ENCODE peak calls at places on chromosomes 13 and 19, in ten cellular contexts. One of them, this sample, is unnamed.

GRCh38 chr19:2636142-2636896 is 66.2 kb downstream of the GNG7 start:
- DNase-seq in H7: peak
- DNase-seq in osteoblast: peak
- DNase-seq in A673: no peak
- DNase-seq in A549: no peak
- DNase-seq in HFF-Myc: no peak
- DNase-seq in pancreas: no peak
- DNase-seq in PC-3: no peak
- DNase-seq in epithelial cell of esophagus: no peak
- DNase-seq in AG04450: no peak
- DNase-seq in this sample: no peak

GRCh38 chr19:50770888-50771287 is 624 bp downstream of the GPR32 start:
- DNase-seq in osteoblast: no peak
- DNase-seq in A549: no peak
- DNase-seq in A673: no peak
- DNase-seq in PC-3: no peak
- DNase-seq in pancreas: no peak
- DNase-seq in epithelial cell of esophagus: no peak
- DNase-seq in AG04450: no peak
- DNase-seq in HFF-Myc: no peak
- DNase-seq in H7: no peak
- DNase-seq in this sample: no peak

GRCh38 chr19:4636151-4636717 is 3.1 kb upstream of the TNFAIP8L1 start:
- DNase-seq in pancreas: peak
- DNase-seq in PC-3: peak
- DNase-seq in A673: peak
- DNase-seq in osteoblast: peak
- DNase-seq in A549: peak
- DNase-seq in H7: peak
- DNase-seq in AG04450: no peak
- DNase-seq in epithelial cell of esophagus: peak
- DNase-seq in HFF-Myc: no peak
- DNase-seq in this sample: peak

GRCh38 chr13:30959678-30960077 is 27.2 kb downstream of the TEX26 start:
- DNase-seq in H7: no peak
- DNase-seq in osteoblast: no peak
- DNase-seq in A673: no peak
- DNase-seq in epithelial cell of esophagus: no peak
- DNase-seq in pancreas: no peak
- DNase-seq in HFF-Myc: no peak
- DNase-seq in AG04450: no peak
- DNase-seq in A549: no peak
- DNase-seq in PC-3: no peak
- DNase-seq in this sample: no peak

GRCh38 chr19:11374449-11375142 is at the start of gene SWSAP1:
- DNase-seq in PC-3: peak
- DNase-seq in H7: peak
- DNase-seq in AG04450: peak
- DNase-seq in HFF-Myc: peak
- DNase-seq in epithelial cell of esophagus: peak
- DNase-seq in osteoblast: peak
- DNase-seq in A673: peak
- DNase-seq in pancreas: peak
- DNase-seq in A549: peak
- DNase-seq in this sample: peak

GRCh38 chr13:113441661-113442060 is 11.6 kb downstream of the ADPRHL1 start:
- DNase-seq in pancreas: peak
- DNase-seq in osteoblast: peak
- DNase-seq in HFF-Myc: no peak
- DNase-seq in epithelial cell of esophagus: no peak
- DNase-seq in PC-3: no peak
- DNase-seq in H7: no peak
- DNase-seq in AG04450: no peak
- DNase-seq in A549: no peak
- DNase-seq in A673: no peak
- DNase-seq in this sample: no peak

GRCh38 chr13:51635137-51635878 is 51.0 kb downstream of the WDFY2 start:
- DNase-seq in epithelial cell of esophagus: no peak
- DNase-seq in A549: no peak
- DNase-seq in pancreas: no peak
- DNase-seq in osteoblast: no peak
- DNase-seq in HFF-Myc: no peak
- DNase-seq in AG04450: no peak
- DNase-seq in A673: peak
- DNase-seq in PC-3: no peak
- DNase-seq in H7: no peak
- DNase-seq in this sample: no peak

GRCh38 chr13:82962422-82962821 is 919.9 kb downstream of the SLITRK1 start:
- DNase-seq in HFF-Myc: no peak
- DNase-seq in AG04450: no peak
- DNase-seq in pancreas: no peak
- DNase-seq in epithelial cell of esophagus: no peak
- DNase-seq in A673: no peak
- DNase-seq in A549: no peak
- DNase-seq in PC-3: no peak
- DNase-seq in osteoblast: no peak
- DNase-seq in H7: no peak
- DNase-seq in this sample: peak

GRCh38 chr13:33610471-33611015 is 207.4 kb upstream of the RFC3 start:
- DNase-seq in PC-3: no peak
- DNase-seq in HFF-Myc: no peak
- DNase-seq in A549: peak
- DNase-seq in osteoblast: peak
- DNase-seq in A673: peak
- DNase-seq in pancreas: no peak
- DNase-seq in AG04450: no peak
- DNase-seq in H7: peak
- DNase-seq in epithelial cell of esophagus: peak
- DNase-seq in this sample: peak

GRCh38 chr19:33678796-33679195 is 57.0 kb downstream of the CHST8 start:
- DNase-seq in AG04450: no peak
- DNase-seq in PC-3: no peak
- DNase-seq in HFF-Myc: no peak
- DNase-seq in epithelial cell of esophagus: no peak
- DNase-seq in A673: peak
- DNase-seq in pancreas: peak
- DNase-seq in osteoblast: no peak
- DNase-seq in H7: no peak
- DNase-seq in A549: no peak
- DNase-seq in this sample: no peak

GRCh38 chr19:35736913-35737886 is 5.1 kb downstream of the IGFLR1 start:
- DNase-seq in A549: peak
- DNase-seq in PC-3: peak
- DNase-seq in A673: no peak
- DNase-seq in epithelial cell of esophagus: peak
- DNase-seq in HFF-Myc: no peak
- DNase-seq in H7: no peak
- DNase-seq in pancreas: no peak
- DNase-seq in osteoblast: peak
- DNase-seq in AG04450: no peak
- DNase-seq in this sample: no peak

GRCh38 chr19:2494084-2494446 is 18.1 kb downstream of the GADD45B start:
- DNase-seq in HFF-Myc: no peak
- DNase-seq in A673: peak
- DNase-seq in osteoblast: peak
- DNase-seq in AG04450: no peak
- DNase-seq in A549: peak
- DNase-seq in pancreas: no peak
- DNase-seq in H7: peak
- DNase-seq in epithelial cell of esophagus: peak
- DNase-seq in PC-3: peak
- DNase-seq in this sample: peak

GRCh38 chr19:31783592-31783991 is 434.4 kb upstream of the TSHZ3 start:
- DNase-seq in epithelial cell of esophagus: no peak
- DNase-seq in A549: no peak
- DNase-seq in A673: no peak
- DNase-seq in H7: no peak
- DNase-seq in pancreas: no peak
- DNase-seq in AG04450: no peak
- DNase-seq in HFF-Myc: no peak
- DNase-seq in osteoblast: no peak
- DNase-seq in PC-3: no peak
- DNase-seq in this sample: no peak

GRCh38 chr19:56174550-56174949 is 1.3 kb upstream of the GALP start:
- DNase-seq in HFF-Myc: no peak
- DNase-seq in H7: no peak
- DNase-seq in A673: no peak
- DNase-seq in AG04450: no peak
- DNase-seq in pancreas: no peak
- DNase-seq in PC-3: no peak
- DNase-seq in A549: peak
- DNase-seq in osteoblast: no peak
- DNase-seq in epithelial cell of esophagus: no peak
- DNase-seq in this sample: no peak

GRCh38 chr13:21328201-21328600 is 130.9 kb downstream of the ZDHHC20 start:
- DNase-seq in AG04450: no peak
- DNase-seq in epithelial cell of esophagus: no peak
- DNase-seq in A549: no peak
- DNase-seq in HFF-Myc: no peak
- DNase-seq in PC-3: no peak
- DNase-seq in A673: no peak
- DNase-seq in H7: no peak
- DNase-seq in osteoblast: no peak
- DNase-seq in pancreas: no peak
- DNase-seq in this sample: no peak

GRCh38 chr13:22198656-22199217 is 527.9 kb downstream of the FGF9 start:
- DNase-seq in AG04450: no peak
- DNase-seq in H7: no peak
- DNase-seq in epithelial cell of esophagus: no peak
- DNase-seq in osteoblast: no peak
- DNase-seq in pancreas: no peak
- DNase-seq in A549: no peak
- DNase-seq in HFF-Myc: no peak
- DNase-seq in A673: no peak
- DNase-seq in PC-3: no peak
- DNase-seq in this sample: no peak

GRCh38 chr13:51806571-51806970 is 2.6 kb upstream of the DHRS12 start:
- DNase-seq in HFF-Myc: no peak
- DNase-seq in H7: no peak
- DNase-seq in A549: peak
- DNase-seq in AG04450: no peak
- DNase-seq in A673: peak
- DNase-seq in osteoblast: peak
- DNase-seq in PC-3: peak
- DNase-seq in epithelial cell of esophagus: peak
- DNase-seq in pancreas: no peak
- DNase-seq in this sample: peak

GRCh38 chr13:32381539-32381938 is 46.4 kb downstream of the N4BP2L1 start:
- DNase-seq in epithelial cell of esophagus: peak
- DNase-seq in osteoblast: peak
- DNase-seq in HFF-Myc: peak
- DNase-seq in PC-3: peak
- DNase-seq in H7: peak
- DNase-seq in pancreas: no peak
- DNase-seq in A549: peak
- DNase-seq in A673: peak
- DNase-seq in AG04450: no peak
- DNase-seq in this sample: peak

GRCh38 chr13:24709186-24709913 is 29.1 kb downstream of the ATP12A start:
- DNase-seq in AG04450: no peak
- DNase-seq in HFF-Myc: no peak
- DNase-seq in A673: no peak
- DNase-seq in osteoblast: no peak
- DNase-seq in A549: no peak
- DNase-seq in pancreas: no peak
- DNase-seq in H7: no peak
- DNase-seq in PC-3: no peak
- DNase-seq in epithelial cell of esophagus: no peak
- DNase-seq in this sample: no peak

GRCh38 chr13:62092949-62093348 is 677.3 kb upstream of the PCDH20 start:
- DNase-seq in HFF-Myc: no peak
- DNase-seq in pancreas: no peak
- DNase-seq in AG04450: no peak
- DNase-seq in A673: no peak
- DNase-seq in H7: no peak
- DNase-seq in epithelial cell of esophagus: no peak
- DNase-seq in A549: no peak
- DNase-seq in osteoblast: no peak
- DNase-seq in PC-3: no peak
- DNase-seq in this sample: no peak
- H3K4me3 ChIP-seq in HFF-Myc: no peak
- H3K4me3 ChIP-seq in pancreas: no peak
- H3K4me3 ChIP-seq in AG04450: no peak
- H3K4me3 ChIP-seq in A673: no peak
- H3K4me3 ChIP-seq in H7: no peak
- H3K4me3 ChIP-seq in epithelial cell of esophagus: no peak
- H3K4me3 ChIP-seq in A549: no peak
- H3K4me3 ChIP-seq in osteoblast: no peak
- H3K4me3 ChIP-seq in PC-3: no peak
- H3K4me3 ChIP-seq in this sample: no peak

DNA sequence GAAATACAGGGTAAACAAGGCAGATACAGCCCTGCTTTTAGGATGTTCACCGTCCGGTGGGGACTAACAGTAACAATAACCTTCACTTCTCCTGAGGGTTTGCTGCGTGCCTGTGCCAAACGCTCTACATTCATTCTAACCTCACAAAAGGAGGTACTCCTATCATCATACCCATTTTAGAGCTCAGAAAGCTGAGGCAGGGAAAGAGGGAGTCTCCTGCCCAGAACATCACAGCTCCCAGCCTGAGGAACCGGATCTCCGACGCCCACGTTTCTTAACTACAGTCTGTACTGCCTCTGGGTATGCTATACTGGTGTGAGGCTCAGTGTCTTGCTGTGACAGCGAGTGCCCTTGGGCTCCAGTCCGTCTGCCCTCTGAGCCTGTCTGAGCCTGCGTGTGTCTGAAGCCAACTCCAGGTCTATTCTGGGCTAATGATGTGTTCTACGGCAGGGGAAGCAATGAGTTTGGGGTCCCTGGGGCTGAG is 5.1 kb downstream of the LIPE start:
- DNase-seq in HFF-Myc: no peak
- DNase-seq in H7: no peak
- DNase-seq in AG04450: no peak
- DNase-seq in osteoblast: peak
- DNase-seq in PC-3: no peak
- DNase-seq in epithelial cell of esophagus: peak
- DNase-seq in A549: no peak
- DNase-seq in pancreas: no peak
- DNase-seq in A673: no peak
- DNase-seq in this sample: no peak
- H3K4me3 ChIP-seq in HFF-Myc: peak
- H3K4me3 ChIP-seq in H7: no peak
- H3K4me3 ChIP-seq in AG04450: peak
- H3K4me3 ChIP-seq in osteoblast: no peak
- H3K4me3 ChIP-seq in PC-3: no peak
- H3K4me3 ChIP-seq in epithelial cell of esophagus: peak
- H3K4me3 ChIP-seq in A549: no peak
- H3K4me3 ChIP-seq in pancreas: no peak
- H3K4me3 ChIP-seq in A673: peak
- H3K4me3 ChIP-seq in this sample: no peak

GRCh38 chr13:79682164-79682563 is 201.2 kb downstream of the NDFIP2 start:
- DNase-seq in epithelial cell of esophagus: no peak
- DNase-seq in HFF-Myc: no peak
- DNase-seq in pancreas: no peak
- DNase-seq in PC-3: no peak
- DNase-seq in osteoblast: no peak
- DNase-seq in A673: no peak
- DNase-seq in A549: no peak
- DNase-seq in AG04450: no peak
- DNase-seq in H7: no peak
- DNase-seq in this sample: no peak
- H3K4me3 ChIP-seq in epithelial cell of esophagus: no peak
- H3K4me3 ChIP-seq in HFF-Myc: no peak
- H3K4me3 ChIP-seq in pancreas: no peak
- H3K4me3 ChIP-seq in PC-3: no peak
- H3K4me3 ChIP-seq in osteoblast: no peak
- H3K4me3 ChIP-seq in A673: no peak
- H3K4me3 ChIP-seq in A549: no peak
- H3K4me3 ChIP-seq in AG04450: no peak
- H3K4me3 ChIP-seq in H7: no peak
- H3K4me3 ChIP-seq in this sample: no peak

GRCh38 chr19:54203151-54203611 is 2.5 kb downstream of the RPS9 start:
- DNase-seq in epithelial cell of esophagus: no peak
- DNase-seq in A549: peak
- DNase-seq in pancreas: peak
- DNase-seq in osteoblast: no peak
- DNase-seq in PC-3: peak
- DNase-seq in HFF-Myc: no peak
- DNase-seq in H7: peak
- DNase-seq in AG04450: no peak
- DNase-seq in A673: no peak
- DNase-seq in this sample: no peak
- H3K4me3 ChIP-seq in epithelial cell of esophagus: peak
- H3K4me3 ChIP-seq in A549: peak
- H3K4me3 ChIP-seq in pancreas: peak
- H3K4me3 ChIP-seq in osteoblast: peak
- H3K4me3 ChIP-seq in PC-3: peak
- H3K4me3 ChIP-seq in HFF-Myc: peak
- H3K4me3 ChIP-seq in H7: no peak
- H3K4me3 ChIP-seq in AG04450: peak
- H3K4me3 ChIP-seq in A673: peak
- H3K4me3 ChIP-seq in this sample: no peak

This sample was measured in astrocyte of the spinal cord.